ENCODE peak calls at places on chromosomes 11 and 22, in five cellular contexts. G is kidney, Q is lung, D is heart left ventricle, N is tibial artery. S is an unnamed sample. For H3K9me3 and H3K4me1, the result is how much of the 10 kb centered on the place peaks cover.

GRCh38 chr22:27372969-27373670 is 428.4 kb downstream of the MN1 start:
- DNase-seq in G (no peak), Q (peak), D (no peak), N (no peak), S (no peak)

GRCh38 chr11:24704716-24705115 is 207.9 kb downstream of the LUZP2 start:
- DNase-seq in D (no peak), Q (no peak), N (no peak), G (no peak), S (no peak)

GRCh38 chr22:35446365-35446764 is 46.4 kb downstream of the MCM5 start:
- DNase-seq in N (no peak), Q (no peak), G (no peak), D (no peak), S (no peak)

GRCh38 chr11:78564037-78564888 is 10.4 kb downstream of the NARS2 start:
- DNase-seq in G (no peak), D (no peak), Q (peak), N (no peak), S (peak)

GRCh38 chr11:111532365-111532709 is 8.2 kb upstream of the LAYN start:
- DNase-seq in N (no peak), G (no peak), D (no peak), Q (no peak), S (no peak)

GRCh38 chr11:33779849-33780528 is 5.7 kb upstream of the FBXO3 start:
- DNase-seq in Q (no peak), N (no peak), D (no peak), G (no peak), S (no peak)

GRCh38 chr11:2574043-2574552 is 125.7 kb downstream of the KCNQ1OT1 start:
- DNase-seq in D (peak), Q (no peak), N (peak), G (peak), S (no peak)

GRCh38 chr11:20015101-20015500 is 145.2 kb downstream of the DBX1 start:
- DNase-seq in N (no peak), G (no peak), D (no peak), Q (no peak), S (no peak)

GRCh38 chr11:31325162-31325561 is 44.4 kb downstream of the DCDC1 start:
- DNase-seq in Q (no peak), D (no peak), G (no peak), N (no peak), S (no peak)

GRCh38 chr11:10514713-10515112 is 26.3 kb downstream of the RNF141 start:
- DNase-seq in G (no peak), Q (no peak), D (no peak), N (no peak), S (no peak)

GRCh38 chr11:88596786-88597185 is 259.2 kb upstream of the CTSC start:
- DNase-seq in G (no peak), D (no peak), Q (no peak), N (no peak), S (no peak)

GRCh38 chr11:112113539-112114457 is 27.1 kb downstream of the SDHD start:
- DNase-seq in G (no peak), D (no peak), N (no peak), Q (no peak), S (no peak)

GRCh38 chr22:27151407-27151806 is 494.0 kb downstream of the MIAT start:
- DNase-seq in Q (no peak), D (no peak), N (no peak), G (no peak), S (no peak)

GRCh38 chr22:35400335-35400680 is 368 bp downstream of the MCM5 start:
- DNase-seq in G (peak), D (no peak), Q (no peak), N (no peak), S (no peak)

GRCh38 chr11:82043316-82043715 is 690.3 kb downstream of the FAM181B start:
- DNase-seq in Q (no peak), D (no peak), G (no peak), N (no peak), S (no peak)

GRCh38 chr11:116913000-116913399 is 75.6 kb upstream of the APOA1 start:
- DNase-seq in Q (no peak), N (no peak), D (no peak), G (no peak), S (no peak)

GRCh38 chr11:119571311-119571710 is 148.3 kb upstream of the THY1 start:
- DNase-seq in N (no peak), Q (no peak), G (no peak), D (no peak), S (no peak)

GRCh38 chr11:130859896-130860295 is 56.4 kb downstream of the SNX19 start:
- DNase-seq in D (no peak), Q (no peak), G (no peak), N (no peak), S (no peak)

GRCh38 chr22:44578516-44579230 is 80.6 kb upstream of the RTL6 start:
- DNase-seq in D (no peak), Q (no peak), N (peak), G (no peak), S (no peak)

GRCh38 chr22:35330258-35330861 is 30.7 kb downstream of the TOM1 start:
- DNase-seq in N (peak), Q (peak), D (peak), G (peak), S (peak)

GRCh38 chr11:92322225-92322624 is 97.6 kb downstream of the FAT3 start:
- DNase-seq in D (no peak), N (no peak), G (no peak), Q (no peak), S (no peak)

GRCh38 chr11:34655335-34656008 is 34.6 kb downstream of the EHF start:
- DNase-seq in G (no peak), N (no peak), Q (no peak), D (no peak), S (no peak)

GRCh38 chr11:87866951-87867350 is 308.3 kb downstream of the RAB38 start:
- DNase-seq in Q (no peak), D (no peak), G (no peak), N (no peak), S (no peak)

GRCh38 chr11:88421530-88421929 is 84.0 kb upstream of the CTSC start:
- DNase-seq in D (no peak), N (no peak), G (no peak), Q (peak), S (peak)

GRCh38 chr11:17720796-17721171 is 1.4 kb downstream of the MYOD1 start:
- DNase-seq in N (no peak), Q (no peak), D (no peak), G (no peak), S (no peak)

GRCh38 chr11:131884461-131885073 is 514.2 kb downstream of the NTM start:
- DNase-seq in D (no peak), G (no peak), N (no peak), Q (no peak), S (no peak)

GRCh38 chr11:96567193-96567592 is 177.4 kb downstream of the JRKL start:
- DNase-seq in N (no peak), D (no peak), Q (no peak), G (no peak), S (peak)

GRCh38 chr11:9625158-9625557 is 38.7 kb upstream of the SWAP70 start:
- DNase-seq in D (no peak), N (no peak), G (no peak), Q (no peak), S (no peak)

GRCh38 chr22:35506259-35506570 is 34.4 kb upstream of the RASD2 start:
- DNase-seq in N (no peak), Q (no peak), D (no peak), G (no peak), S (no peak)

GRCh38 chr11:130861902-130862552 is 54.3 kb downstream of the SNX19 start:
- DNase-seq in G (peak), Q (peak), N (peak), D (peak), S (peak)

GRCh38 chr22:42855726-42856125 is 1.3 kb downstream of the ARFGAP3 start:
- DNase-seq in N (no peak), G (no peak), Q (no peak), D (no peak), S (no peak)

GRCh38 chr11:1101318-1102089 is 26.8 kb downstream of the MUC2 start:
- DNase-seq in N (no peak), G (peak), D (no peak), Q (no peak), S (no peak)

GRCh38 chr11:126645206-126645605 is 289.7 kb downstream of the ST3GAL4 start:
- DNase-seq in D (no peak), N (no peak), G (no peak), Q (no peak), S (no peak)

GRCh38 chr11:23010790-23011340 is 150.6 kb upstream of the CCDC179 start:
- DNase-seq in N (no peak), G (no peak), D (no peak), Q (no peak), S (no peak)

GRCh38 chr22:32307617-32308016 is 50.0 kb upstream of the RFPL3 start:
- DNase-seq in D (no peak), Q (no peak), N (no peak), G (peak), S (no peak)

GRCh38 chr11:35247863-35248262 is 108.9 kb downstream of the CD44 start:
- DNase-seq in Q (no peak), N (no peak), G (no peak), D (no peak), S (no peak)

GRCh38 chr22:23806837-23807236 is 20.1 kb downstream of the SMARCB1 start:
- DNase-seq in Q (no peak), D (no peak), G (no peak), N (no peak), S (no peak)

DNA sequence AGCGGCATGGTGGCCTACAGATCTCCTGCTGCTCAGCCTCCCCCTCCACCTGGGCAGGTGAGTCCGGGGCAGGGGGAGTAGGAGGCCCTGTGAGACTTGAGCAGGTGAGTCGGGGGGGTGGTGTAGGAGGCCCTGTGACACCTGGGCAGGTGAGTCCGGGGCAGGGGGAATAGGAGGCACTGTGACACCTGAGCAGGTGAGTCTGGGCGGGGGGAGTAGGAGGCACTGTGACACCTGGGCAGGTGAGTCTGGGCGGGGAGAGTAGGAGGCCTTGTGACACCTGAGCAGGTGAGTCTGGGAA is 299.3 kb downstream of the BRD1 start:
- DNase-seq in D (no peak), N (no peak), G (no peak), Q (no peak), S (no peak)
- H3K9me3 ChIP-seq in D (under half), N (under half), G (under half), Q (under half), S (under half)

GRCh38 chr22:37659897-37660708 is 1.6 kb downstream of the PDXP start:
- DNase-seq in G (no peak), N (no peak), Q (no peak), D (no peak), S (no peak)
- H3K4me1 ChIP-seq in G (under half), N (under half), Q (under half), D (under half), S (under half)

GRCh38 chr22:39593061-39593930 is 22.7 kb downstream of the CACNA1I start:
- DNase-seq in D (no peak), G (no peak), N (no peak), Q (no peak), S (no peak)

GRCh38 chr22:39594411-39594810 is 23.9 kb downstream of the CACNA1I start:
- DNase-seq in D (no peak), Q (no peak), G (no peak), N (no peak), S (no peak)

GRCh38 chr22:39592104-39593060 is 21.8 kb downstream of the CACNA1I start:
- DNase-seq in G (peak), Q (no peak), D (no peak), N (no peak), S (no peak)

GRCh38 chr22:39595622-39596182 is 25.1 kb downstream of the CACNA1I start:
- DNase-seq in Q (no peak), D (no peak), G (no peak), N (no peak), S (no peak)

DNA sequence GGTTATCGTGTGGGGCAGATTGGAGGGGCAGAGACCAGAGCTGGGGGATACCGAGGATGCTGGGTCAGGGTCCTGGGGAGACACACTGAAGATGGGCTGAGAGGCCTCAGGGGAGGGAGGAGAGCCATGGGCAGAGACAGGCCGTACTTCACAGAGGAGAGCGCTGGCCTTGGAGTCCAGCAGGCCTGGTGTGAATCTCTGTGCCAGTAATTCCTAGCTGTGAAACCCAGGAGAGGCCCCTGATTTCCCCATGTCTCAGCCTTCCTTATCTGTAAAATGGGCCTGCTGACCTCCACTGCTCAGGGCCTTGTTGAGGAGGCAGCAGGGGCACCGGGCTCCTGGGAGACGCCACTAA is 23.4 kb downstream of the CACNA1I start:
- DNase-seq in N (no peak), G (no peak), D (no peak), Q (no peak), S (no peak)
- H3K9me3 ChIP-seq in N (under half), G (under half), D (under half), Q (under half), S (under half)

GRCh38 chr22:25137577-25138525 is 61.8 kb upstream of the CRYBB3 start:
- DNase-seq in Q (no peak), D (no peak), G (no peak), N (no peak), S (no peak)

GRCh38 chr22:25134451-25134850 is 65.2 kb upstream of the CRYBB3 start:
- DNase-seq in N (no peak), G (no peak), D (no peak), Q (no peak), S (no peak)

GRCh38 chr22:25139062-25139461 is 60.6 kb upstream of the CRYBB3 start:
- DNase-seq in G (no peak), N (no peak), D (peak), Q (no peak), S (no peak)

GRCh38 chr22:25134028-25134427 is 65.6 kb upstream of the CRYBB3 start:
- DNase-seq in N (no peak), D (no peak), G (no peak), Q (peak), S (no peak)

GRCh38 chr22:25136953-25137576 is 62.6 kb upstream of the CRYBB3 start:
- DNase-seq in Q (no peak), N (no peak), G (no peak), D (no peak), S (no peak)
- H3K4me1 ChIP-seq in Q (under half), N (under half), G (under half), D (under half), S (under half)